ENCODE peak calls at places on chromosomes 3 and 15, in ten cellular contexts. O, D, R, A, Z, G, J, Q, Y and M are unnamed samples. For H3K27me3 and H3K36me3, the result is how much of the 10 kb centered on the place peaks cover.

GRCh38 chr3:141250342-141250741 is 18.7 kb downstream of the PXYLP1 start:
- DNase-seq in A (no peak), Y (no peak), D (no peak), Q (no peak), G (peak), J (no peak), R (no peak), O (no peak), Z (no peak), M (no peak)

GRCh38 chr3:70466096-70466495 is 153.7 kb upstream of the MDFIC2 start:
- DNase-seq in Z (no peak), G (no peak), O (no peak), J (no peak), Q (no peak), Y (no peak), R (no peak), D (no peak), A (no peak), M (no peak)

GRCh38 chr3:126209741-126210140 is 29.4 kb upstream of the ALDH1L1 start:
- DNase-seq in D (no peak), J (no peak), Z (no peak), Y (no peak), O (no peak), R (no peak), A (no peak), G (no peak), Q (no peak), M (no peak)

GRCh38 chr15:90266061-90266431 is 574 bp downstream of the NGRN start:
- DNase-seq in R (peak), O (peak), J (no peak), G (peak), Q (no peak), Z (no peak), Y (peak), D (no peak), A (peak), M (no peak)

GRCh38 chr15:69282128-69282743 is 16.5 kb upstream of the PAQR5 start:
- DNase-seq in Z (no peak), R (no peak), A (no peak), Y (no peak), G (no peak), J (no peak), O (no peak), D (no peak), Q (no peak), M (no peak)

GRCh38 chr3:16482770-16483531 is 30.5 kb downstream of the RFTN1 start:
- DNase-seq in Y (peak), G (peak), J (no peak), O (peak), Q (peak), Z (no peak), D (no peak), A (no peak), R (no peak), M (no peak)

GRCh38 chr15:48352474-48353072 is 21.3 kb downstream of the DUT start:
- DNase-seq in R (peak), A (peak), J (peak), O (peak), Z (peak), G (peak), D (no peak), Y (peak), Q (no peak), M (peak)

GRCh38 chr3:63642488-63642887 is 10.0 kb upstream of the SNTN start:
- DNase-seq in O (no peak), A (no peak), Z (no peak), G (no peak), Y (no peak), D (no peak), R (no peak), Q (no peak), J (no peak), M (no peak)

GRCh38 chr3:171646357-171647133 is 163.7 kb downstream of the PLD1 start:
- DNase-seq in A (peak), R (peak), Q (no peak), O (no peak), Y (no peak), Z (no peak), D (peak), J (peak), G (peak), M (no peak)

GRCh38 chr15:78810377-78811123 is 714 bp downstream of the ADAMTS7 start:
- DNase-seq in Y (peak), D (no peak), Z (peak), A (no peak), O (no peak), Q (peak), G (peak), J (peak), R (peak), M (no peak)

GRCh38 chr15:28101983-28102441 is 2.9 kb upstream of the OCA2 start:
- DNase-seq in Z (no peak), D (no peak), O (no peak), Q (no peak), J (no peak), Y (no peak), A (no peak), R (no peak), G (no peak), M (no peak)
- H3K27me3 ChIP-seq in Z (under half), D (under half), O (under half), Q (under half), J (under half), Y (under half), A (under half), R (half or more), G (under half), M (under half)

GRCh38 chr3:129249284-129250065 is at the start of gene COPG1:
- DNase-seq in Q (peak), O (peak), G (peak), D (peak), Z (peak), R (peak), A (peak), Y (peak), J (peak), M (peak)

GRCh38 chr3:129248286-129248979 is 973 bp upstream of the COPG1 start:
- DNase-seq in R (no peak), O (no peak), Z (no peak), J (no peak), Y (no peak), D (no peak), G (no peak), A (no peak), Q (no peak), M (no peak)

GRCh38 chr3:129256270-129256669 is 6.9 kb downstream of the COPG1 start:
- DNase-seq in A (no peak), Z (no peak), O (no peak), Q (no peak), R (peak), G (no peak), J (no peak), Y (no peak), D (no peak), M (no peak)

GRCh38 chr3:129254536-129255230 is 5.3 kb downstream of the COPG1 start:
- DNase-seq in Q (no peak), Y (no peak), D (no peak), J (no peak), O (no peak), A (no peak), G (no peak), R (no peak), Z (no peak), M (no peak)

DNA sequence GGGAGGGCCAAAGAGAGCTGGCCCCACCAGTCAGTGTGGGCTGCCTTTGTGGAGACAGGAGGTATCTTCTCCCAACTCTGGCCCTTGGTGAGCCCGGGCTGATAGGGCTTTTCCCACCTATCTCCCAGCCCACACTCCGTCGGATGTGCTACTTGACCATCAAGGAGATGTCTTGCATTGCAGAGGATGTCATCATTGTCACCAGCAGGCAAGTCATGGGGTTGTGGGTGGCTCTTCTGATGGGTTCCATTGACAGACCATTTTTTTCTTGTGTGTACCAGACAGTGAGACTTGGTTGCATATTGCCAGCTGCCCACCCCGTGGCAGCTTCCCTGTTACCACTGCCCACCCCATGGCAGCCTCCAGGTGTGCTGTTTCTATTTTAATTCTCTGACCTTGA is 3.3 kb downstream of the COPG1 start:
- DNase-seq in J (no peak), Z (no peak), O (no peak), Q (no peak), R (no peak), A (no peak), G (no peak), Y (no peak), D (no peak), M (no peak)
- H3K36me3 ChIP-seq in J (half or more), Z (under half), O (half or more), Q (half or more), R (half or more), A (under half), G (under half), Y (half or more), D (under half), M (under half)

GRCh38 chr3:38792983-38793382 is 23.0 kb downstream of the SCN10A start:
- DNase-seq in J (no peak), R (no peak), Z (no peak), Y (no peak), D (no peak), O (no peak), A (no peak), G (no peak), Q (no peak), M (no peak)
- H3K27me3 ChIP-seq in J (under half), R (under half), Z (under half), Y (under half), D (under half), O (under half), A (under half), G (under half), Q (under half), M (under half)

GRCh38 chr3:69063636-69064035 is 11.5 kb upstream of the TMF1 start:
- DNase-seq in O (no peak), Q (no peak), G (no peak), Z (no peak), J (no peak), A (no peak), D (no peak), R (no peak), Y (no peak), M (no peak)

GRCh38 chr3:69058947-69059224 is 6.8 kb upstream of the TMF1 start:
- DNase-seq in G (no peak), Z (no peak), D (no peak), R (no peak), Y (no peak), Q (no peak), O (no peak), J (no peak), A (no peak), M (no peak)

GRCh38 chr3:69065318-69065964 is 13.3 kb upstream of the TMF1 start:
- DNase-seq in Z (no peak), A (no peak), O (no peak), G (no peak), D (no peak), R (no peak), Y (no peak), J (no peak), Q (no peak), M (no peak)

GRCh38 chr3:69058180-69058946 is 6.2 kb upstream of the TMF1 start:
- DNase-seq in A (no peak), G (no peak), Y (no peak), D (no peak), J (no peak), Z (no peak), Q (no peak), O (no peak), R (no peak), M (no peak)

GRCh38 chr3:69059688-69060087 is 7.6 kb upstream of the TMF1 start:
- DNase-seq in Q (no peak), O (no peak), D (no peak), R (no peak), A (no peak), Z (no peak), J (no peak), G (no peak), Y (no peak), M (no peak)
- H3K36me3 ChIP-seq in Q (half or more), O (under half), D (under half), R (half or more), A (under half), Z (under half), J (half or more), G (under half), Y (half or more), M (under half)

DNA sequence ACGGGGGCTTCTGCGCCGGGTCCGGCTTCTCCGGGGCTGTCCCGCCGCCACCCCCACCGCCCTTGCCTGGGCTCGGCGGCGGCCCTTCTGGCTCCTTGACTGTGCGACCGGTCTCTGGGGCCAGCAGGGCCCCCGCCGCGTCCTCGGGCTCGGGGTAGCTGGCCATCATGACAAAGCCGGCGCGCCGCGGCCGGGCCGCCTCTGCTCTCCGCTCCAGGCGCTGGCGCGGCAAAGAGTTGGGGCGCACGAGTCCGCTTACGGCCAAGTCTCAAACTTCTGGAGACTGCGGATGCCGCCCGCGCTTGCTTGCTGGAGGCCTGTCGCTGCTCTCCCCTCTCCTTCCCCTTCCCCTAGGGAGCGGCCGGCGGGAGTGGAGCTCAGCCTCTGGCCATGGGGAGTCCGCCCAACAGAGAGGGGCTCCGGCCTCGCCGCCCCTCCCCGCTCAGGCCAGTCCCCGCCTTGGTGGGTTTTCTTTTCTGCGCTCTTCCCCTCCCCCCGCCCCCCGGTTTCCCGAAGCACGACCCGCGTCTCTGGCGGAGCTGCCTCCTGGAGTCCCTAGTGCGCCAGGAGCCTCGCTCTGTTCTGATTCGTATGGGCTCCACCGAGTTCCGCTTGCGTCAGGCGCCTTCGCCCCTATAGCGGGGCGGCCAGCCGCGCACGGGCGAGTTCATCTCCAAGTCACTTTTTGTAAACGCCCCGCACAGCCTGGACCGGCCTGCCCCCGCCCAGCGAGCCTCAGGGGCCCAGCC is at the start of the genes FOXL2 and FOXL2NB:
- DNase-seq in Q (no peak), Z (peak), A (peak), D (no peak), R (no peak), J (peak), Y (peak), G (peak), O (no peak), M (no peak)
- H3K27me3 ChIP-seq in Q (half or more), Z (under half), A (half or more), D (half or more), R (half or more), J (half or more), Y (half or more), G (half or more), O (under half), M (half or more)

DNA sequence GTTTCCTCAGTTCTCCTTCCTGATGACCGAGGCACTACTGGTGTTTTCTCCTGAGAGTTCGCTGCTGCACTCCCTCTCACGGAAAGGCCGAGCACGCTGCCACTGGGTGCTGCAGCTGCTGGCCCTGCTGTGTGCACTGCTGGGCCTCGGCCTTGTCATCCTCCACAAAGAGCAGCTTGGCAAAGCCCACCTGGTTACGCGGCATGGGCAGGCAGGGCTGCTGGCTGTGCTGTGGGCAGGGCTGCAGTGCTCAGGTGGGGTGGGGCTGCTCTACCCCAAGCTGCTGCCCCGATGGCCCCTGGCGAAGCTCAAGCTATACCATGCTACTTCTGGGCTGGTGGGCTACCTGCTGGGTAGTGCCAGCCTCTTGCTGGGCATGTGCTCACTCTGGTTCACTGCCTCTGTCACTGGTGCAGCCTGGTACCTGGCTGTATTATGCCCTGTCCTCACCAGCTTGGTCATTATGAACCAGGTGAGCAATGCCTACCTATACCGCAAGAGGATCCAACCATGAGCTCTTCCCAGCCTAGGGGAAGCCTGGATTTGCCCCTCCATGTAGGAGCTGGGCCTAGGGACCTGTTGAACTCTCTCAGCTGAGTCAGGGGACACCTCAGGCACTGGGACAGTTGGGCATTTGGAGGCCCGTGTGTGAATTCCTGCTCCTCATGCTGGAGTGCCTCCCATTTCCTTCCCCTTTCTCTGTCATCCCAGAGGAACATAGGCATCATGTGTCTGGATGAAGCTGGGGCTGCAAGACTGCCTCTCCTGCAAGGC is 2.8 kb downstream of the CYB561D2 start:
- DNase-seq in D (no peak), Y (no peak), O (no peak), J (no peak), G (no peak), A (no peak), Q (peak), Z (no peak), R (no peak), M (no peak)
- H3K36me3 ChIP-seq in D (under half), Y (under half), O (under half), J (half or more), G (under half), A (under half), Q (half or more), Z (under half), R (half or more), M (under half)

DNA sequence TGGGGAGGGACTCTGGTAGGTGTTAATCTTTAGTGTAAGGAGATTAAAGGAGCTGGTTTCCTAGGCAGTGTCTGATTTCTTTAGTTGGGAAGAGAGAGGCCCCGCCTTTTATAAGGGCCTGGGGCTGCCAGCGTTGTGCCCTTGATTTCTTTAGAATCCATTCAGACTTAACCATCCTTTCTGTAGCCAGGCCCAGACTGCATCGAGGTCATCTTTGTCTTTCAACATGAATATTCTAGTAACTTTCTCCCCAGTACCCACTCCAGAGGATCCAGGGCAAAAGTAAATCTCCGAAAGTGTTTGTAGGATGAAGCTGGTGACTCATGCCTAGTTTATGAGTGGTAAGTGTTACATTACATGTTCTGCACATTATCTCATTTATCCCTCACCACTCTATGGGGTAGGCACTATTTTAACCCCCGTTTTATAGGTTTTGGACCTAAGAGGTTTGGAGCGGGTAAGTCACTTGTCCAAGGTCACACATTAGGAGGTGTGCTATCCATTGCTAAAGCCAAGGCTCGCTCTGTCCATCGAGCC is 11.8 kb upstream of the USP3 start:
- DNase-seq in O (no peak), R (no peak), Y (no peak), Q (no peak), A (peak), G (no peak), J (no peak), D (no peak), Z (no peak), M (no peak)
- H3K27me3 ChIP-seq in O (under half), R (under half), Y (under half), Q (under half), A (under half), G (under half), J (under half), D (under half), Z (under half), M (under half)

GRCh38 chr3:9806688-9807589 is 3.1 kb upstream of the TTLL3 start:
- DNase-seq in Q (no peak), J (peak), Z (no peak), R (no peak), O (no peak), G (no peak), A (no peak), D (no peak), Y (no peak), M (no peak)
- H3K36me3 ChIP-seq in Q (half or more), J (half or more), Z (under half), R (half or more), O (under half), G (under half), A (under half), D (under half), Y (half or more), M (under half)